ENCODE peak calls at places on chromosomes 16 and 17, in four cellular contexts. J is HepG2, H is GM12878, B is K562. S is an unnamed sample.

GRCh38 chr16:88922114-88922825 is 54.7 kb downstream of the CBFA2T3 start:
- DNase-seq in B (no peak), H (no peak), J (no peak), S (no peak)

GRCh38 chr17:41504126-41504977 is 1.1 kb downstream of the KRT13 start:
- DNase-seq in H (no peak), B (no peak), J (no peak), S (no peak)

GRCh38 chr16:30896203-30896889 is at the start of gene CTF1:
- DNase-seq in B (peak), H (no peak), J (peak), S (no peak)

GRCh38 chr16:68356249-68356918 is 45.6 kb downstream of the PRMT7 start:
- DNase-seq in B (no peak), J (no peak), H (peak), S (no peak)

GRCh38 chr16:55572439-55572838 is 6.0 kb downstream of the CAPNS2 start:
- DNase-seq in J (no peak), H (no peak), B (no peak), S (no peak)

GRCh38 chr16:14284371-14284770 is 213.3 kb downstream of the MRTFB start:
- DNase-seq in H (no peak), B (no peak), J (no peak), S (no peak)

GRCh38 chr16:85067431-85067830 is 39.8 kb downstream of the KIAA0513 start:
- DNase-seq in B (no peak), H (no peak), J (no peak), S (no peak)

GRCh38 chr16:76303637-76304314 is 26.6 kb downstream of the CNTNAP4 start:
- DNase-seq in B (no peak), H (no peak), J (no peak), S (no peak)

GRCh38 chr17:79705674-79706073 is 25.1 kb upstream of the ENPP7 start:
- DNase-seq in H (no peak), B (no peak), J (no peak), S (no peak)

GRCh38 chr16:30095166-30096078 is 591 bp downstream of the YPEL3 start:
- DNase-seq in J (no peak), B (no peak), H (no peak), S (no peak)

GRCh38 chr17:39777534-39778365 is 40.0 kb downstream of the GRB7 start:
- DNase-seq in H (peak), B (no peak), J (no peak), S (no peak)

GRCh38 chr17:14779236-14779635 is 478.4 kb downstream of the HS3ST3B1 start:
- DNase-seq in B (no peak), J (no peak), H (no peak), S (no peak)

GRCh38 chr16:76081936-76082335 is 195.3 kb upstream of the CNTNAP4 start:
- DNase-seq in H (no peak), B (no peak), J (no peak), S (no peak)

GRCh38 chr16:46748775-46749705 is 896 bp upstream of the MYLK3 start:
- DNase-seq in B (no peak), J (no peak), H (peak), S (no peak)

GRCh38 chr17:45320349-45320930 is 3.6 kb upstream of the MAP3K14 start:
- DNase-seq in J (no peak), H (no peak), B (no peak), S (no peak)

GRCh38 chr16:51759999-51760398 is 608.9 kb upstream of the SALL1 start:
- DNase-seq in H (no peak), B (no peak), J (no peak), S (no peak)

GRCh38 chr16:50731130-50731988 is 10.5 kb upstream of the CYLD start:
- DNase-seq in H (no peak), J (no peak), B (no peak), S (no peak)

GRCh38 chr17:62754696-62755095 is 53.4 kb downstream of the MARCHF10 start:
- DNase-seq in H (no peak), J (no peak), B (no peak), S (no peak)

GRCh38 chr16:17466876-17467275 is 3.9 kb downstream of the XYLT1 start:
- DNase-seq in H (no peak), J (no peak), B (no peak), S (no peak)

GRCh38 chr17:71632328-71632727 is 488.5 kb upstream of the SOX9 start:
- DNase-seq in J (no peak), B (no peak), H (no peak), S (peak)

GRCh38 chr17:36901506-36901905 is 35.8 kb upstream of the LHX1 start:
- DNase-seq in H (no peak), J (peak), B (no peak), S (peak)

GRCh38 chr17:40038882-40039513 is 15.2 kb downstream of the MED24 start:
- DNase-seq in J (peak), H (no peak), B (peak), S (peak)

GRCh38 chr17:79797492-79798295 is 817 bp upstream of the CBX8 start:
- DNase-seq in J (no peak), B (peak), H (no peak), S (peak)

GRCh38 chr16:4059969-4060368 is 56.3 kb downstream of the ADCY9 start:
- DNase-seq in B (no peak), J (no peak), H (no peak), S (no peak)

GRCh38 chr17:32487460-32488176 is 825 bp downstream of the CDK5R1 start:
- DNase-seq in H (no peak), J (no peak), B (no peak), S (no peak)

GRCh38 chr16:65312795-65313194 is 190.9 kb upstream of the CDH11 start:
- DNase-seq in J (no peak), B (no peak), H (no peak), S (no peak)

GRCh38 chr17:70006159-70006558 is 68.9 kb upstream of the KCNJ16 start:
- DNase-seq in J (no peak), B (no peak), H (no peak), S (no peak)
- TF ChIP-seq JUNB in J (no peak), B (no peak), H (no peak), S (no peak)

GRCh38 chr16:6146874-6147425 is 1049.4 kb upstream of the EEF2KMT start:
- DNase-seq in H (no peak), J (no peak), B (no peak), S (no peak)
- TF ChIP-seq MAX in H (no peak), J (no peak), B (no peak), S (no peak)

GRCh38 chr17:50268632-50269287 is 5.5 kb upstream of the TMEM92 start:
- DNase-seq in J (no peak), H (no peak), B (no peak), S (no peak)
- TF ChIP-seq ESRRA in J (no peak), H (no peak), B (no peak), S (no peak)

GRCh38 chr17:17343160-17343735 is 40.1 kb downstream of the NT5M start:
- DNase-seq in H (no peak), J (no peak), B (no peak), S (no peak)
- TF ChIP-seq JUNB in H (no peak), J (no peak), B (no peak), S (no peak)

GRCh38 chr16:743794-744500 is 3.1 kb upstream of the CIAO3 start:
- DNase-seq in H (no peak), B (no peak), J (no peak), S (no peak)
- TF ChIP-seq MAX in H (no peak), B (no peak), J (no peak), S (no peak)

DNA sequence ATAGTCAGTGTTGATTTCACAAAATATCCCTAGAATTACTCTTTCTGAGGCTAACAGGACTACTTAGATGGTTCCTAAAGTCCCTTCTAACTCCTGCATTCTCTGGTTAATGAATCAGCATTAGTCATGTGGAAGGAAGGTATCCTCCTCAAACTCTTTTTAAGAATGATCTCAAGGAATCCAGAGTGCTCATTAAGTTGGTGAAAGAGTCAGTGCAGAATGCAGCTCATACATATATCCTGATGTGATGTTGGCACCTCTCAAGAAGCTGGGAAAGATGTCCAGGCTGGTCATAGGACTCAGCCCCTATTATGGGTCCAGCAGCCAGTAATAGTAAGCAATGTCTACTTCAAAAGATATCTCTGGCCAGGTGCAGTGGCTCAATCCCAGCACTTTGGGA is 65.5 kb downstream of the PIGL start:
- DNase-seq in J (no peak), B (no peak), H (no peak), S (peak)
- TF ChIP-seq ESRRA in J (no peak), B (no peak), H (no peak), S (no peak)

GRCh38 chr16:265711-266110 is 10.0 kb downstream of the RGS11 start:
- DNase-seq in J (no peak), B (no peak), H (no peak), S (no peak)
- TF ChIP-seq JUNB in J (no peak), B (no peak), H (no peak), S (no peak)

GRCh38 chr16:12079411-12079965 is 103.0 kb downstream of the SNX29 start:
- DNase-seq in J (no peak), B (no peak), H (no peak), S (no peak)
- TF ChIP-seq MAX in J (no peak), B (no peak), H (no peak), S (no peak)

DNA sequence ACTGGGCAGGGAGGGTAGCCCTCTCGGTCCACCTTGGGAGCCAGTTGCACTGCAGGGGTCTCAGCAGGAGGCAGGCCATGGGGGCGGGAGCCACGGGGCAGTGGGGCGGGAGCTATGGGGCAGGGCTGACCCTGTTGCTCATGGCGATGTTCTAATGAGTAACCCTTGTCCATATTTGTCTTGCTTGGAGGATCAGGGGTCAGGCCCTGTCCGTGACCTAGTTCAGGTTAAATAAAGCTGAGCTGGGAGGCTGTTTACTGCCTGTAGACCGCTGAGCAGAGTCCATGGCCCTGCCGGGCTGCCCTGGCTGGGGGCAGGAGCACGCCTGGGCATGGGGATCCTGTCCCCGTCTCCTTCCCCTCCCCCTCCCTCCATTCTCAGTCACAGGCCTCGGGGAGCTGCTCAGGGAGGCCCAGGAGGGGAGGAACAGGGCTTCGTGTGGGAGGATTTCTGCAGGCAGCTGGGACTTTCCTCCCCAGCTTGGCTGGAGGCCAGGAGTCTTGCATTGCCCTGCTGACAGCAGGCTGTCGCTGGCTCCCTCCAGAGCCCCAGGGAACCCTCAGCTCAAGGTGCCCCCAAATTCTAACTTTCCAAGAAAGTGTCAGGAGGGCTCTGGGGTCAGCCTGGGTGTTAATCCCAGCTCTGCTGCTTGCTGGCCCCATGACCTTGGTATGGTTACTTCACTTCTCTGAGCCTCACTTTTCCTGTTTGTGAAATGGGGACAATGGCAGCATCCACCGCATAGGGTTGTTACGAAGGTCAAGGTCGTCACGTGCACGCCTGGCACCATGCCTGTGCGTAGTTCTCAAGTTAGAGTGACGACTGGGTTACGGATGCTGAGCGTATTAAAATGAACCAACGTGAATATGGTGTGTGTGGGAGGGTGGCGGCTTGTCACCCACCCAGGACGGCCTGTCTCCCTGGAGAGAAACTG is 6.1 kb upstream of the SERPINF2 start:
- DNase-seq in J (peak), H (no peak), B (peak), S (peak)
- TF ChIP-seq ESRRA in J (peak), H (no peak), B (peak), S (no peak)

GRCh38 chr17:66492080-66492479 is 189.7 kb downstream of the PRKCA start:
- DNase-seq in B (no peak), J (no peak), H (no peak), S (no peak)

GRCh38 chr17:66491665-66492064 is 189.3 kb downstream of the PRKCA start:
- DNase-seq in J (no peak), B (no peak), H (no peak), S (no peak)

GRCh38 chr17:66493283-66494019 is 191.0 kb downstream of the PRKCA start:
- DNase-seq in J (no peak), H (no peak), B (no peak), S (peak)

GRCh38 chr17:66491213-66491612 is 188.8 kb downstream of the PRKCA start:
- DNase-seq in H (no peak), J (no peak), B (no peak), S (no peak)

DNA sequence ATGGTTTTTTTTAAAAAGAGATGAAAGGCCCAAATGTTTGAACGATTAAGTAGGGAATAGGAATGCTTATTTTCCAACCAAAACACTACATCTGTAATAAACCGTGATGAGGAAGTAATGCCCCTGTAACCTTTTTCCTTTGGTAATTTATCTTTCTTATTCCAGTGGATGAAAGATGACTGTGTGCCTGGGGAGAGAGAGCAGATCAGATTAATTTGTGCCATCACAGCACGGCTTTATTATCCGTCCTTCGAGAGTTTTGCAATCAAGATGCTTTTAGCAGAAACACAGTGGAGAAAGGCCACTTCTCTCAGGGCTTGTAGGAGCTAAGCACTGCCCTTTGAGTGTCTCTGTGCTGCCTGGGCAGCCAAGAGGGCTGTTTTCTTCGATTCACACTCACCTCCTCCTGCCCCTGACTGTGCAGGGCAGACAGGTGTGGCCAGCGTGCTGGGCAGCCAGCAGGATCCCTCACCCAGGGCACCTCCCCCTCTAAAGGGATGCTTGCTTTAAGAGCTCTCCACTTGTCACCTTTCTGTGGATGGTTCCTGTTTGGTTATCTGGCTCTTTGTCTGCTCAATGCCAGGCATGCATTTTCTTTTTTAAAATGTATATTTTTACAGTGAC is 190.2 kb downstream of the PRKCA start:
- DNase-seq in H (no peak), J (no peak), B (no peak), S (no peak)
- TF ChIP-seq JUNB in H (no peak), J (no peak), B (no peak), S (no peak)